ENCODE peak calls at places on chromosomes 5 and 9, in nine cellular contexts. G is tibial artery, J is pancreas, N is ovary, S is DND-41, L is heart right ventricle, Y is IMR-90, H is cardiac muscle cell, T is esophagus squamous epithelium. P is an unnamed sample. For H3K9me3, the result is how much of the 10 kb centered on the place peaks cover.

GRCh38 chr5:122323132-122323548 is 11.1 kb downstream of the SNCAIP start:
- DNase-seq in J (no peak), T (no peak), S (no peak), N (no peak), H (peak), G (no peak), Y (peak), L (no peak), P (no peak)

GRCh38 chr5:173746050-173746449 is 129.6 kb upstream of the BOD1 start:
- DNase-seq in S (no peak), J (no peak), G (no peak), N (no peak), H (no peak), Y (peak), T (no peak), L (no peak), P (no peak)

GRCh38 chr9:87850405-87850804 is 32.3 kb upstream of the SPATA31E1 start:
- DNase-seq in Y (peak), G (no peak), N (no peak), T (no peak), S (no peak), L (no peak), H (peak), J (no peak), P (no peak)

GRCh38 chr5:149730620-149731331 is 666 bp downstream of the PPARGC1B start:
- DNase-seq in J (peak), H (peak), S (peak), T (no peak), N (peak), G (peak), Y (no peak), L (peak), P (peak)

GRCh38 chr5:125484272-125485002 is 738.0 kb upstream of the ZNF608 start:
- DNase-seq in S (no peak), N (peak), T (no peak), J (peak), G (peak), Y (peak), H (peak), L (peak), P (no peak)

GRCh38 chr9:124214116-124214515 is 43.6 kb upstream of the NEK6 start:
- DNase-seq in G (no peak), Y (no peak), N (no peak), T (no peak), L (no peak), J (no peak), S (no peak), H (no peak), P (peak)

GRCh38 chr9:107368696-107369095 is 85.6 kb downstream of the RAD23B start:
- DNase-seq in H (peak), L (no peak), Y (no peak), G (no peak), S (no peak), J (no peak), T (no peak), N (no peak), P (no peak)

GRCh38 chr9:132639322-132639721 is 30.5 kb downstream of the DDX31 start:
- DNase-seq in J (peak), T (no peak), N (no peak), H (no peak), Y (no peak), L (no peak), G (no peak), S (no peak), P (no peak)

GRCh38 chr5:133925866-133926488 is 42.4 kb downstream of the C5orf15 start:
- DNase-seq in G (no peak), H (no peak), S (no peak), Y (peak), N (no peak), L (no peak), T (no peak), J (no peak), P (no peak)

GRCh38 chr5:160643588-160643987 is 208.4 kb downstream of the ATP10B start:
- DNase-seq in H (no peak), L (no peak), J (no peak), G (no peak), S (no peak), Y (no peak), N (no peak), T (no peak), P (no peak)

GRCh38 chr5:160646033-160646432 is 206.0 kb downstream of the ATP10B start:
- DNase-seq in J (no peak), L (no peak), H (no peak), G (no peak), T (no peak), S (no peak), N (no peak), Y (no peak), P (no peak)

GRCh38 chr5:160651682-160652645 is 200.0 kb downstream of the ATP10B start:
- DNase-seq in J (peak), S (no peak), H (no peak), T (no peak), Y (no peak), L (no peak), G (no peak), N (no peak), P (no peak)

DNA sequence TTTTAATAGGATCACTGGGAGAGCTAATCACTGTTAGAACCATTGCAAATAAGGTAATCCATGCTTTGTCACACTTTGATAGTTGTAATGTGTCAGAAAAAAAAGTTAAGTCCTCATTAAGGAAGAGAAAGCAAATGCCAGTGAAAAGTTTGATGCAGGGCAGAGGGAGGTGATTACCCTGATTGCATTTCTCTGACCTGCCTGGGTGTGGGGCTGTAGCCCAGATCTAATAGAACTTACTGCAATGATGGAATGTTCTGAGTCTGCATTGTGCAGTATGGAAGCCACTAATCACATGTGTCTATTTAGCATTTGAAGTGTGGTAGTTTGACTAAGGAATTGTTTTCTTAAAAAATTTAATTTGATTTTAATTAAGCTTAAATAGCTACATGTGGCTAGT is 202.7 kb downstream of the ATP10B start:
- DNase-seq in T (no peak), Y (no peak), H (no peak), J (no peak), L (no peak), G (no peak), N (no peak), S (peak), P (no peak)
- TF ChIP-seq CTCF in T (peak), Y (no peak), H (no peak), J (no peak), L (peak), G (no peak), N (no peak), S (peak), P (peak)

DNA sequence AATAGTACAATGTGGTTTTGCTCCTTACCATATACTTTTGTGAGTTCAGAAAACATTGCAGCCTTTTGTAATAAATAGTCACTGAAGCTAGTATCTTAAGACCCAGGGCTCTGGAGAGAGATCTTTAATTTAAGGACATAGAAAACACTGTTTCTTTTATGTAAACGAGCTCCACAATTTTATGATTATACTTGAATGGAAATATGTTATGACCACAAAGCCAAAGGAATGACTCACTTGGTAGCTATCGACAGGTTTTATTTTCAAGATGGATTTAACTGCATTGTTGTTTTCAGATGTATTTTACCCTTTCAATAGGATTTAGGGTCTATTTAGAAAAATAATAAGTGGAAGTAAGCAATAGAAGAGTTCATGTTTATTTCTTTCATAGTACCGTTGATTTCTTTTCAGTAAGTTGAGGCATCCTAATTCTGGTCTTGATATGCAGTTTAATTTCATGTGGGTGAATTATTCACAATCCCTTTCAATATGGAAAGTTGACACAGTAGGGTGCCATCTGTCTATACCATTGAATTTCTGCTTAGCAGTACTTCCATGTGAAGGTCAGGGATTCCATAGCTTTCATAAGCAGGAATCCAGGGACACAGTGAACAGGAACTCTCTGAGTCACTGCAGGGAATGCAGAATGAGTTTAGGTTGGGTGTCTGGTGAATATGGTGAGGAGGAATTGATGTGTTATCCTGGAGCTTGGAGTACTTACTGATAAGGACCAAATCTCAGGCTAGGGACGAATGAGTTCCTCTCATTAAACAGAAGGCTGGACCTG is 157.6 kb downstream of the CD180 start:
- DNase-seq in S (no peak), H (peak), J (no peak), G (no peak), L (no peak), Y (peak), T (no peak), N (no peak), P (no peak)
- H3K27ac ChIP-seq in S (no peak), H (peak), J (no peak), G (no peak), L (peak), Y (peak), T (no peak), N (no peak), P (no peak)

DNA sequence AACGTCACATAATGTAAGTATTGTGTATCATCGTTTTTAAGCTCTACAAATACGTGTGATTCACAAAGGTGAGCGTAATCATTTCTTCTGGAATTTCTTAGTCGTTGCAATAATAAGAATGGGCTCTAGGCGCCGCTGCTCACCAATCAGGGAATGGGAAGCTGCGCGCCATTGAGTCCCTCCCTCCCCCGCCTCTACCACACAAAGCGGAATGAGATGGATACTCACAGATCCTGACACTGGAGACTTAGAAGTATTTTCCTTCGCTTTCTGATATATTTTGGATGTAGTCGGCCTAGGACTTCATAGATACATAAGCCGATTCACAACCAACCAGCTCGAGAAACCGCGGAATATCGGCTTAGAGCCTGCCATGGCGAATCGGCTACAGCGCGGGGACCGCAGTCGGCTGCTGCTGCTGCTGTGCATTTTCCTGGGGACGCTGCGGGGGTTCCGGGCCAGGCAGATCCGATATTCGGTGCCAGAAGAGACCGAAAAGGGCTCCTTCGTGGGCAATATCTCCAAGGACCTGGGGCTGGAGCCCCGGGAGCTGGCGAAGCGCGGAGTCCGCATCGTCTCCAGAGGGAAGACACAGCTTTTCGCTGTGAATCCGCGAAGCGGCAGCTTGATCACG is at the start of gene PCDHGA11:
- DNase-seq in T (no peak), J (no peak), L (no peak), G (peak), S (peak), Y (peak), N (no peak), H (peak), P (peak)
- H3K9me3 ChIP-seq in T (half or more), J (under half), L (half or more), G (under half), S (under half), Y (half or more), N (under half), H (under half), P (half or more)

DNA sequence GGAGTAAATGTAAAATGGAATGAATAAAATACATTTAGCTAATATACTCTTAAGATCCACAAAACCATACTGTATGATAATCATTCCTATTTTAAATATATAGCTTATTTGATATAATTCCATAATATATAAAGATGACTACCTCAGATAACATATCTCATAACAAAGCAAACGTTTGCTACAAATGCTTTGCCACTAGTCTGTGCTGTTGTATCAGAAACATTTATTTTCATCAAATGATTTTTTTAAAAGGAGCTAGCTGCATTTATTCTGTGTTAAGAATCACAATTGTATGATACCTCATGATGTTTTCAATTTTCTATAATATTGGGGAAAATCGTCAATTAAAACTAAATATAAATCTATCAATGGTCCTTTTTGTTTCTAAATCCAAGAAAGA is 567.2 kb downstream of the PTPRD start:
- DNase-seq in Y (peak), S (no peak), L (no peak), H (peak), J (no peak), G (no peak), T (no peak), N (no peak), P (no peak)
- TF ChIP-seq CTCF in Y (peak), S (peak), L (peak), H (no peak), J (no peak), G (no peak), T (no peak), N (no peak), P (no peak)

GRCh38 chr9:129402931-129403742 is 217.8 kb downstream of the C9orf50 start:
- DNase-seq in J (no peak), S (no peak), Y (no peak), N (no peak), L (no peak), H (no peak), G (no peak), T (no peak), P (no peak)
- H3K27ac ChIP-seq in J (no peak), S (no peak), Y (no peak), N (peak), L (no peak), H (no peak), G (peak), T (no peak), P (no peak)

GRCh38 chr9:114083693-114084092 is 5.6 kb upstream of the AMBP start:
- DNase-seq in L (no peak), J (no peak), N (no peak), S (no peak), T (no peak), H (no peak), G (no peak), Y (no peak), P (no peak)
- H3K9me3 ChIP-seq in L (under half), J (under half), N (under half), S (under half), T (under half), H (under half), G (under half), Y (under half), P (under half)

P was measured in left lung.